ENCODE peak calls at places on chromosome 10, in seven cellular contexts. X is stromal cell of bone marrow; E is GF-D8; B is activated CD4-positive, alpha-beta T cell treated with anti-CD3 and anti-CD28 coated beads, Interleukin-2, amount 50 U/mL, for 1 hour; T is hippocampal formation; K is K562; Q is fibroblast of pulmonary artery. F is an unnamed sample.

GRCh38 chr10:110411047-110411410 is 86.7 kb upstream of the DUSP5 start:
- DNase-seq in X (no peak), E (no peak), B (no peak), T (no peak), K (no peak), Q (peak; percentile 66), F (peak; percentile 62)

GRCh38 chr10:126846469-126846868 is 58.8 kb upstream of the DOCK1 start:
- DNase-seq in X (no peak), E (no peak), B (no peak), T (no peak), K (no peak), Q (no peak), F (no peak)

GRCh38 chr10:15052121-15052520 is 8.4 kb downstream of the OLAH start:
- DNase-seq in X (no peak), E (no peak), B (no peak), T (no peak), K (no peak), Q (no peak), F (no peak)

GRCh38 chr10:50579491-50580259 is 44.1 kb downstream of the SGMS1 start:
- DNase-seq in X (no peak), E (no peak), B (no peak), T (no peak), K (no peak), Q (no peak), F (no peak)

GRCh38 chr10:69506834-69507643 is 55.8 kb downstream of the TSPAN15 start:
- DNase-seq in X (no peak), E (no peak), B (no peak), T (no peak), K (peak; percentile 6), Q (no peak), F (no peak)

GRCh38 chr10:18066947-18067346 is 73.3 kb upstream of the CACNB2 start:
- DNase-seq in X (no peak), E (no peak), B (no peak), T (no peak), K (no peak), Q (no peak), F (peak; percentile 85)

GRCh38 chr10:126387931-126388911 is at the start of gene ADAM12:
- DNase-seq in X (peak; percentile 70), E (no peak), B (no peak), T (no peak), K (no peak), Q (peak; percentile 65), F (peak; percentile 70)

GRCh38 chr10:36336315-36336714 is 694.2 kb upstream of the FZD8 start:
- DNase-seq in X (no peak), E (no peak), B (no peak), T (no peak), K (no peak), Q (peak; percentile 29), F (no peak)

GRCh38 chr10:99369551-99369950 is 40.4 kb downstream of the CNNM1 start:
- DNase-seq in X (no peak), E (no peak), B (no peak), T (no peak), K (no peak), Q (no peak), F (peak; percentile 53)

F was measured in kidney tubule cell.